ENCODE peak calls at places on chromosomes 12 and 14, in seven cellular contexts. M is OCI-LY7; D is heart right ventricle; I is stomach; X is testis; K is CD8-positive, alpha-beta T cell; H is upper lobe of left lung. V is an unnamed sample. For H3K36me3 and H3K4me1, the result is how much of the 10 kb centered on the place peaks cover.

GRCh38 chr12:11202811-11203210 is 16.1 kb upstream of the TAS2R42 start:
- DNase-seq in M (no peak), D (no peak), I (no peak), X (no peak), K (no peak), H (no peak), V (no peak)

GRCh38 chr12:16603916-16604575 is 1.9 kb downstream of the LMO3 start:
- DNase-seq in M (peak), D (no peak), I (no peak), X (no peak), K (no peak), H (no peak), V (no peak)

GRCh38 chr14:102097441-102098135 is 10.7 kb upstream of the HSP90AA1 start:
- DNase-seq in M (no peak), D (no peak), I (peak), X (no peak), K (no peak), H (no peak), V (peak)

GRCh38 chr12:133129368-133130037 is 571 bp downstream of the ZNF891 start:
- DNase-seq in M (peak), D (no peak), I (no peak), X (no peak), K (no peak), H (no peak), V (no peak)

GRCh38 chr12:132196038-132196872 is 52.0 kb downstream of the NOC4L start:
- DNase-seq in M (no peak), D (no peak), I (no peak), X (no peak), K (no peak), H (no peak), V (no peak)

GRCh38 chr12:89863332-89863938 is 154.8 kb upstream of the ATP2B1 start:
- DNase-seq in M (peak), D (no peak), I (no peak), X (no peak), K (peak), H (no peak), V (no peak)

GRCh38 chr14:94555991-94556390 is 5.3 kb upstream of the SERPINA4 start:
- DNase-seq in M (no peak), D (no peak), I (no peak), X (peak), K (no peak), H (no peak), V (no peak)

GRCh38 chr14:102862154-102862772 is 60.2 kb upstream of the AMN start:
- DNase-seq in M (no peak), D (no peak), I (no peak), X (no peak), K (no peak), H (no peak), V (no peak)

GRCh38 chr14:52402812-52403526 is 88.9 kb downstream of the PTGER2 start:
- DNase-seq in M (no peak), D (no peak), I (no peak), X (no peak), K (no peak), H (no peak), V (no peak)

GRCh38 chr14:37179896-37180502 is 7.6 kb upstream of the SLC25A21 start:
- DNase-seq in M (no peak), D (no peak), I (no peak), X (no peak), K (no peak), H (no peak), V (no peak)

GRCh38 chr12:131473721-131474709 is 236.9 kb upstream of the SFSWAP start:
- DNase-seq in M (no peak), D (no peak), I (peak), X (no peak), K (no peak), H (no peak), V (no peak)

GRCh38 chr14:29042546-29042945 is 276.0 kb downstream of the FOXG1 start:
- DNase-seq in M (no peak), D (no peak), I (no peak), X (no peak), K (no peak), H (no peak), V (no peak)

GRCh38 chr14:29045237-29045636 is 278.6 kb downstream of the FOXG1 start:
- DNase-seq in M (no peak), D (no peak), I (no peak), X (no peak), K (no peak), H (no peak), V (no peak)

GRCh38 chr14:29039171-29039570 is 272.6 kb downstream of the FOXG1 start:
- DNase-seq in M (no peak), D (no peak), I (no peak), X (no peak), K (no peak), H (no peak), V (no peak)

GRCh38 chr14:29043751-29044150 is 277.2 kb downstream of the FOXG1 start:
- DNase-seq in M (no peak), D (no peak), I (no peak), X (no peak), K (no peak), H (no peak), V (no peak)
- H3K36me3 ChIP-seq in M (under half), D (under half), I (under half), X (under half), K (under half), H (under half), V (under half)

DNA sequence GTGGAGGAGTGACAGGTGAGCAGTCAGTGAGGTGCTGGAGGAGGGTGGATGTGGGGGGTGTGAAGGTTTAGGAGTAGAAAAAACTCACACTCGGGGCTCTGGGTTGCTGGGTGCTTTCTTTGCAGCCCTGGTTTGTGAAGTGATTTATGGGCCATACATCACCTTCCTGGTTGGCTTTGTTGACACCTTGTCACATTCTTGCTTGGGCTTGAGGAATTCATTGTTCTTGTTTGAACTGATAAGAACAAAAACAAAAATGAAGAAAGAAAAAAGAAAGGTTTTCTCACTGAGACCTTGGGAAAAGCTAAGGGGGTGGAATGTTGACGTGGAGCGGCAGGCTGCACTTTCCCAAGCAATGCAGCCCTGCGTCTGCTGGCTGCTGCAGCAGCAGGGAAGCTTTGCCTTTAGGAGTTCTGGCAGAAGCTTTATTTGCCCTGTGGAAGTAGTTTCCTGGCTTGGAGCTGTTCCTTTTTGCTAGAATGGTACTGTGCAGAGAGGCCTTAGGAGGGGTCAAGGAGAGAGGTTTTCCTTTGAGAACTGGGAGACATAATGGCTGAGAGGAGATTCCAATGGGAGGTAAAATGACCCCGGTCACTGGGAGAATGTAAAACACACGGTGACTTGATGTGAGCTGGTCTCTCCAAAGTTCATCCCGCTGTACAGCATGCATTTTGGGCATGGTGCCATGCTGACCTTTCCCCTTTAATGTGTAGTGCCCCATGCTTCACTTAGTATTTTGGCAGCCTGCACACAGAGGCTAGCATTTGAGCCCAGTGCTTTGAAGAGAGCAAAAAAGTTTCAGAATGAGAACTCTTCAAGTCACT is 52.8 kb downstream of the HMGA2 start:
- DNase-seq in M (no peak), D (no peak), I (peak), X (no peak), K (no peak), H (no peak), V (no peak)
- H3K4me1 ChIP-seq in M (under half), D (under half), I (under half), X (under half), K (under half), H (under half), V (under half)

DNA sequence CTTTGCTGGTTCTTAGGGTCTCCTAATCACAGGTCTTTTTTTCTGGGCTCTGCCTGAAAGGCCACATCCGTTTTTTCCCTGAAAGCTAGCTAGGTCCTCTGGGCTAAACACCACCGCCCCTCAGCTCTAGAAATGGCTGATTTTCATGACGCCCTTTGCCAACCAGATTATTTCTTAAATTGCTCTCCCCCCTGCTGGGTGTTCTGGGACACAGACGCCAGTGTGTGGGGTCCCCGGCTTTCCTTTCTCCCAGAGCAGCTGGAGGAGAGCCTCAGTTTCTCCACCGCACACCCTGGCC is 45.3 kb upstream of the ATP23 start:
- DNase-seq in M (peak), D (no peak), I (no peak), X (peak), K (no peak), H (no peak), V (no peak)
- TF ChIP-seq CTCF in M (no peak), D (no peak), I (no peak), X (peak), K (no peak), H (no peak), V (no peak)

DNA sequence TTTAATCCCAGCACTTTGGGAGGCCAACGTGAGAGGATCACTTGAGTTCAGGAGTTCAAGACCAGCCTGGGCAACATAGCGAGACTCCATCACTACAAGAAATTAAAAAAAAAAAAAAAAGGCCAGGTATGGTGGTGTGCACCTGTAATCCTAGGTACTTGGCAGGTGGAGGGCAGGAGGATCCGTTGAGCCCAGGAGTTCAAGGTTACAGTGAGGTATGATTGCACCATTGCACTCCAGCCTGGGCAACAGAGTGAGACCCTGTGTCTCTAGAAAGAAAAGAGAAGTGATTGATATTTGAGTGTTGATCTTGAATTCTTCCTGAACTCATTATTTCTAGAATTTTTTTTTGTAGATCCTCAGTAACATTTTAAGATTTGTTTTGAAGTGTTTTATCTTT is 59.4 kb downstream of the ADIPOR2 start:
- DNase-seq in M (no peak), D (no peak), I (no peak), X (no peak), K (no peak), H (no peak), V (no peak)
- H3K36me3 ChIP-seq in M (under half), D (under half), I (under half), X (under half), K (under half), H (under half), V (under half)

GRCh38 chr12:116430911-116431565 is 128.1 kb upstream of the MAP1LC3B2 start:
- DNase-seq in M (no peak), D (no peak), I (no peak), X (no peak), K (no peak), H (no peak), V (no peak)
- H3K4me1 ChIP-seq in M (under half), D (under half), I (under half), X (under half), K (under half), H (under half), V (under half)

GRCh38 chr14:45716506-45716905 is 463.5 kb upstream of the MIS18BP1 start:
- DNase-seq in M (peak), D (no peak), I (no peak), X (peak), K (no peak), H (no peak), V (no peak)
- TF ChIP-seq CTCF in M (peak), D (no peak), I (no peak), X (no peak), K (no peak), H (no peak), V (no peak)

GRCh38 chr12:22787557-22787956 is 162.6 kb downstream of the ETNK1 start:
- DNase-seq in M (no peak), D (no peak), I (no peak), X (no peak), K (no peak), H (no peak), V (no peak)
- H3K36me3 ChIP-seq in M (under half), D (under half), I (under half), X (under half), K (under half), H (under half), V (under half)

DNA sequence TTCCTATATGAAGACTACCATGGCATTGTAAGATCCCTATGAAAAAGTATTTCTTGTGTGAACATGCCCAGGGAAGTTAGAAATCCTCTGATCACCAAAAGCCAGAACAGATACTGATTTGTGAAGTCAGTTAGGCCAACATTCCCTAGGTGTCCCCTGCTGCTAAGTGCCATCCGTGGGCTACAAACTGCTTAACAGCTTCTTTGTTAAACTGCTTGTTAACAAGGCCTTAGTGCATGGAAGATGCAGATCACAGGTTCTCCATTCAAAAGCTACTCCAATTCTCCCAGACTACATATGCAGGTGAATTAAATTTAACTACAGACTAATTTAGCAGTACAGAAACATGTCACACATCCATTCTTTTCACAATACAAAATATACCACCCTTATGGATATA is 108.2 kb downstream of the PRICKLE1 start:
- DNase-seq in M (no peak), D (no peak), I (no peak), X (no peak), K (no peak), H (no peak), V (no peak)
- H3K4me1 ChIP-seq in M (under half), D (under half), I (under half), X (under half), K (under half), H (under half), V (under half)

DNA sequence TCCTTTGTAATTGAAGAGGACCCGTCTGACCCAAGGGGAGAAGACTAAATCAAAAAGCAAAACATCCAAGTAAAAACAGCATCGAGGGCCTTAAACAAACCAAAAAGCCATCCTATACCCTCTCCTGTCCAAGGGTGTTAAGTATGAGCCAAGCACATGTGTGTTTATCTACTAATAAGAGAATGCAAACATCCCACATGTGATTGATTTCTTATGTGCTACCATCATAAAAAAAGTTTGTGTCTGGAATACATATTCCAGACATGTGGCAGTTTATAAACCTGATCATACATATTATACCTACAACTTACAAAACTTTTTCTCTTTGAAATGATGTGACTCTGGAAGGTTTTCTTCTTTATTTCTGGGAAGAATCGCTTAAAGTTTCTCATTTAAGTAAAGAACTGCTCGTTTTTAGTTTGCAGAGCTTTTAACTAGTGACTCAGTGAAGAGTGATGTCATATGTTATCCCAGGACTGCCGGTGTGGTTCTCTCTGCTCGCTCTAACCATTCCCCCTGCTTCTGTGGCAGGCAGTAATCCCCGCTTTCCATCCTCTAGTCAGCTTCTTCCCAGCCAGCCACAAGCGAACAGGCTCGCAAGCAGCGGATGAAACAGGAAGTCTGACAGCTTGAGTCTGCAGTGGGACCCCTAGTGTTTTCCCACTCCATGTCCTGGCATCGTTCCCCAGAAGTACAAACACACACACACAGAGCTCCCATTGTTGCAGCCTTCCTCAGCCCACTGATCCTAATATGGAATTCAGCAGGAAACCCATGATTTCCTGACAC is 431 bp upstream of the RHOJ start:
- DNase-seq in M (no peak), D (peak), I (peak), X (peak), K (no peak), H (peak), V (peak)
- TF ChIP-seq CTCF in M (no peak), D (peak), I (no peak), X (no peak), K (no peak), H (no peak), V (peak)

V was measured in upper lobe of right lung.